ENCODE peak calls at places on chromosomes 6 and 20, in five cellular contexts. T, K, N, Q and W are unnamed samples.

GRCh38 chr6:11460837-11461661 is 76.5 kb upstream of the TMEM170B start:
- DNase-seq in T (no peak), K (no peak), N (no peak), Q (no peak), W (no peak)

GRCh38 chr6:142947702-142948480 is 2.9 kb upstream of the HIVEP2 start:
- DNase-seq in T (no peak), K (no peak), N (no peak), Q (no peak), W (no peak)

GRCh38 chr6:134022650-134023049 is 29.8 kb downstream of the SLC2A12 start:
- DNase-seq in T (no peak), K (no peak), N (no peak), Q (no peak), W (no peak)

GRCh38 chr6:25499851-25500250 is 152.2 kb upstream of the SCGN start:
- DNase-seq in T (no peak), K (no peak), N (no peak), Q (no peak), W (peak; percentile 6)

GRCh38 chr20:48921883-48922867 is 664 bp downstream of the ARFGEF2 start:
- DNase-seq in T (peak; percentile 68), K (no peak), N (no peak), Q (no peak), W (peak; percentile 34)

GRCh38 chr20:17950670-17951069 is 17.9 kb downstream of the SNX5 start:
- DNase-seq in T (no peak), K (no peak), N (no peak), Q (no peak), W (no peak)

GRCh38 chr20:31835977-31836852 is 9.2 kb downstream of the FOXS1 start:
- DNase-seq in T (peak; percentile 95), K (no peak), N (peak; percentile 74), Q (no peak), W (peak; percentile 92)

GRCh38 chr6:111565316-111566221 is 40.1 kb downstream of the TRAF3IP2 start:
- DNase-seq in T (no peak), K (no peak), N (no peak), Q (no peak), W (no peak)

GRCh38 chr20:23874747-23875146 is 4.8 kb downstream of the CST5 start:
- DNase-seq in T (no peak), K (peak; percentile 32), N (no peak), Q (no peak), W (no peak)